ENCODE peak calls at places on chromosomes 7 and 10, in eight cellular contexts. Q is body of pancreas, M is brain microvascular endothelial cell, G is adrenal gland, J is caudate nucleus, B is tibial nerve, C is DND-41, H is dorsolateral prefrontal cortex. Z is an unnamed sample.

GRCh38 chr7:144982133-144982532 is 146.3 kb upstream of the TPK1 start:
- DNase-seq in Q (no peak), M (no peak), G (no peak), J (no peak), B (no peak), C (no peak), H (no peak), Z (no peak)

GRCh38 chr10:133454204-133454893 is 604 bp downstream of the SCART1 start:
- DNase-seq in Q (no peak), M (no peak), G (no peak), J (no peak), B (no peak), C (no peak), H (no peak), Z (no peak)

GRCh38 chr7:6612819-6613218 is 2.6 kb upstream of the ZNF853 start:
- DNase-seq in Q (no peak), M (no peak), G (no peak), J (no peak), B (no peak), C (no peak), H (no peak), Z (no peak)

GRCh38 chr10:43380610-43381222 is 9.3 kb downstream of the FXYD4 start:
- DNase-seq in Q (no peak), M (no peak), G (no peak), J (no peak), B (no peak), C (no peak), H (no peak), Z (no peak)

GRCh38 chr7:156107957-156108356 is 295.7 kb upstream of the SHH start:
- DNase-seq in Q (no peak), M (no peak), G (no peak), J (no peak), B (no peak), C (no peak), H (no peak), Z (no peak)

GRCh38 chr10:110893559-110894179 is 21.9 kb downstream of the PDCD4 start:
- DNase-seq in Q (no peak), M (no peak), G (no peak), J (no peak), B (no peak), C (no peak), H (no peak), Z (peak; percentile 28)

GRCh38 chr7:91632948-91633519 is 247.5 kb downstream of the MTERF1 start:
- DNase-seq in Q (no peak), M (no peak), G (no peak), J (no peak), B (no peak), C (no peak), H (no peak), Z (no peak)

GRCh38 chr10:75397571-75397921 is 4.0 kb downstream of the ZNF503 start:
- DNase-seq in Q (peak; percentile 39), M (no peak), G (no peak), J (no peak), B (no peak), C (no peak), H (no peak), Z (peak; percentile 47)

GRCh38 chr7:154880512-154880911 is 122.4 kb downstream of the PAXIP1 start:
- DNase-seq in Q (no peak), M (no peak), G (no peak), J (no peak), B (no peak), C (no peak), H (no peak), Z (no peak)

GRCh38 chr7:106247827-106248201 is 37.0 kb downstream of the NAMPT start:
- DNase-seq in Q (no peak), M (no peak), G (no peak), J (no peak), B (no peak), C (no peak), H (no peak), Z (no peak)

GRCh38 chr7:33072471-33072870 is 9.9 kb upstream of the NT5C3A start:
- DNase-seq in Q (no peak), M (peak; percentile 47), G (peak; percentile 29), J (no peak), B (no peak), C (no peak), H (no peak), Z (peak; percentile 35)

GRCh38 chr7:130734525-130735272 is 692 bp upstream of the KLF14 start:
- DNase-seq in Q (no peak), M (no peak), G (no peak), J (no peak), B (peak; percentile 9), C (no peak), H (no peak), Z (peak; percentile 2)

GRCh38 chr7:151987748-151988529 is 31.7 kb downstream of the GALNTL5 start:
- DNase-seq in Q (no peak), M (peak; percentile 47), G (no peak), J (no peak), B (no peak), C (no peak), H (peak; percentile 68), Z (peak; percentile 8)

GRCh38 chr10:76035728-76036409 is 604.4 kb downstream of the LRMDA start:
- DNase-seq in Q (no peak), M (no peak), G (peak; percentile 38), J (no peak), B (no peak), C (no peak), H (no peak), Z (no peak)

GRCh38 chr10:22252801-22253577 is 35.2 kb upstream of the EBLN1 start:
- DNase-seq in Q (peak; percentile 24), M (no peak), G (peak; percentile 31), J (no peak), B (peak; percentile 48), C (no peak), H (peak; percentile 24), Z (no peak)

GRCh38 chr10:83984256-83984640 is 155.1 kb upstream of the GHITM start:
- DNase-seq in Q (no peak), M (no peak), G (no peak), J (no peak), B (no peak), C (no peak), H (no peak), Z (no peak)
- H3K27ac ChIP-seq in Q (no peak overlapping the region), M (no peak overlapping the region), G (no peak overlapping the region), J (no peak overlapping the region), B (no peak overlapping the region), C (no peak overlapping the region), H (no peak overlapping the region), Z (no peak overlapping the region)

GRCh38 chr7:28481131-28481926 is 69.0 kb downstream of the CREB5 start:
- DNase-seq in Q (no peak), M (peak; percentile 69), G (no peak), J (no peak), B (peak; percentile 28), C (no peak), H (no peak), Z (no peak)

GRCh38 chr7:28483868-28484267 is 71.5 kb downstream of the CREB5 start:
- DNase-seq in Q (no peak), M (no peak), G (no peak), J (no peak), B (no peak), C (no peak), H (no peak), Z (peak; percentile 74)

GRCh38 chr7:28483112-28483511 is 70.8 kb downstream of the CREB5 start:
- DNase-seq in Q (no peak), M (peak; percentile 34), G (no peak), J (no peak), B (no peak), C (no peak), H (no peak), Z (no peak)

GRCh38 chr7:28487487-28487886 is 75.2 kb downstream of the CREB5 start:
- DNase-seq in Q (no peak), M (no peak), G (no peak), J (no peak), B (no peak), C (no peak), H (no peak), Z (no peak)

DNA sequence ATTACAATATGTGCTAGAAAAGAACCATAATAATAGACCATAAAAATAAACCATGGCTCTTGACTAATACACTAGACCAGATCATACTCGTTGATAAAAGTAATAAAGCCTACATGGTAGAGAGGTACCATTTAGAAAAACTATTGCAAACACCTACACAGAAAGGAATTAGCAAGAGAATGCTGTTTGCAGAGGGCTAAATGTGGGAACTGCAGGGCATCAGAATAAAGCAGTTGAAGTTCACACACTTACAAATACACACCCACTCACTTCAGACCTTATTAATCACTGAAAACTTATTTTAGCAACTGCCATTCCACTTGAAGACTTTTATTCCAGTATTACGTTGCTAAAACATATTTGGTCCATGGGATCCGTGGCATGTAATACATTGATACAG is 72.0 kb downstream of the CREB5 start:
- DNase-seq in Q (no peak), M (no peak), G (no peak), J (no peak), B (no peak), C (no peak), H (no peak), Z (peak; percentile 51)
- H3K27ac ChIP-seq in Q (no peak overlapping the region), M (no peak overlapping the region), G (no peak overlapping the region), J (no peak overlapping the region), B (no peak overlapping the region), C (no peak overlapping the region), H (no peak overlapping the region), Z (no peak overlapping the region)

GRCh38 chr10:125010362-125010761 is 68.4 kb downstream of the ZRANB1 start:
- DNase-seq in Q (peak; percentile 9), M (no peak), G (no peak), J (no peak), B (no peak), C (no peak), H (no peak), Z (no peak)

GRCh38 chr10:125011171-125011925 is 69.4 kb downstream of the ZRANB1 start:
- DNase-seq in Q (no peak), M (no peak), G (no peak), J (no peak), B (no peak), C (no peak), H (no peak), Z (no peak)

GRCh38 chr10:125013529-125013872 is 71.6 kb downstream of the ZRANB1 start:
- DNase-seq in Q (no peak), M (no peak), G (no peak), J (no peak), B (no peak), C (no peak), H (no peak), Z (no peak)

GRCh38 chr10:125012851-125013528 is 71.1 kb downstream of the ZRANB1 start:
- DNase-seq in Q (no peak), M (no peak), G (no peak), J (no peak), B (no peak), C (no peak), H (no peak), Z (no peak)

GRCh38 chr10:125011926-125012705 is 70.2 kb downstream of the ZRANB1 start:
- DNase-seq in Q (no peak), M (peak; percentile 22), G (no peak), J (no peak), B (no peak), C (no peak), H (no peak), Z (no peak)
- H3K27ac ChIP-seq in Q (no peak overlapping the region), M (no peak overlapping the region), G (peak overlapping the region; percentile 24), J (no peak overlapping the region), B (peak overlapping the region; percentile 26), C (no peak overlapping the region), H (peak overlapping the region; percentile 46), Z (no peak overlapping the region)

DNA sequence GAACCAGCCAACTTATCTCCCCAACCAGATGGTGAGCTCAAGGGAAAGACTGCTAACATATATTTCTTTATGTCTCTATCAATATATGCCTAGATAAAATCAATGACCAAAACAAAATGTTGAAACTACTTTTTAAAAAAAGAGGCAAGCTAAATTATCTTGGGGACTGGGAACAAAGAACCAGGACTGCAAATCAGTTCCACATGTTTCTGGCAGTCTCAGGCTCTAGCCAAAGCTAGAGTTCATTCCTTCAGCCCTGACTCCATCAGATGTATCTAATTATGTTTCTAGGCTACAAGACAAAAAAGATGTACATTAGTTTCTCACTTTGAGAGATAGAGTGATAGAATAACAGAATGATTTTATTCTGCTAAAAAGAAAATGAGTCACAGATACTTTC is 1290.3 kb upstream of the SORCS1 start:
- DNase-seq in Q (no peak), M (no peak), G (no peak), J (no peak), B (no peak), C (no peak), H (no peak), Z (no peak)
- H3K27ac ChIP-seq in Q (no peak overlapping the region), M (no peak overlapping the region), G (no peak overlapping the region), J (no peak overlapping the region), B (no peak overlapping the region), C (no peak overlapping the region), H (no peak overlapping the region), Z (no peak overlapping the region)

Z was measured in mammary epithelial cell.